ENCODE peak calls at places on chromosomes 16 and 17, in four cellular contexts. R, A, S and T are unnamed samples. For H3K4me1, the result is how much of the 10 kb centered on the place peaks cover.

GRCh38 chr17:80063815-80064585 is 27.6 kb downstream of the CCDC40 start:
- DNase-seq in A (peak), R (peak), S (peak), T (peak)

GRCh38 chr16:17446661-17447060 is 24.1 kb downstream of the XYLT1 start:
- DNase-seq in R (no peak), A (no peak), S (no peak), T (no peak)

GRCh38 chr17:75605790-75606189 is 18.2 kb downstream of the MYO15B start:
- DNase-seq in S (no peak), A (no peak), R (no peak), T (no peak)

GRCh38 chr16:3722508-3722907 is 5.2 kb upstream of the TRAP1 start:
- DNase-seq in S (no peak), R (no peak), A (no peak), T (no peak)

GRCh38 chr16:89845417-89845816 is 17.1 kb downstream of the SPIRE2 start:
- DNase-seq in S (no peak), A (no peak), R (no peak), T (no peak)

GRCh38 chr16:22318690-22319358 is 21.6 kb downstream of the POLR3E start:
- DNase-seq in R (peak), A (peak), S (peak), T (peak)

GRCh38 chr16:70419384-70420327 is 19.2 kb downstream of the ST3GAL2 start:
- DNase-seq in A (no peak), S (no peak), R (no peak), T (no peak)

GRCh38 chr17:18371455-18371854 is 6.1 kb upstream of the EVPLL start:
- DNase-seq in R (no peak), A (no peak), S (no peak), T (no peak)

GRCh38 chr16:25176136-25176535 is 40.6 kb upstream of the AQP8 start:
- DNase-seq in A (no peak), S (no peak), R (no peak), T (no peak)

GRCh38 chr17:76152580-76152979 is 11.5 kb upstream of the FOXJ1 start:
- DNase-seq in S (no peak), R (no peak), A (no peak), T (no peak)

GRCh38 chr16:75496546-75496945 is 1.3 kb upstream of the CHST6 start:
- DNase-seq in R (no peak), A (no peak), S (no peak), T (no peak)

GRCh38 chr16:88356727-88357199 is 26.0 kb upstream of the ZNF469 start:
- DNase-seq in S (no peak), A (no peak), R (no peak), T (no peak)

GRCh38 chr17:27293359-27293897 is 486 bp upstream of the WSB1 start:
- DNase-seq in S (peak), A (no peak), R (no peak), T (no peak)

GRCh38 chr16:50603206-50604064 is 55.2 kb downstream of the NKD1 start:
- DNase-seq in R (no peak), A (no peak), S (no peak), T (no peak)

GRCh38 chr17:80431246-80432195 is 16.6 kb downstream of the ENDOV start:
- DNase-seq in R (no peak), A (no peak), S (no peak), T (no peak)

GRCh38 chr16:10571354-10571753 is 9.0 kb downstream of the EMP2 start:
- DNase-seq in S (no peak), R (no peak), A (no peak), T (no peak)

GRCh38 chr16:67964477-67965131 is 3.8 kb downstream of the SLC12A4 start:
- DNase-seq in S (no peak), R (no peak), A (no peak), T (no peak)

GRCh38 chr17:77385750-77386501 is 245.2 kb downstream of the SEC14L1 start:
- DNase-seq in A (no peak), S (peak), R (no peak), T (no peak)

GRCh38 chr17:79622776-79623175 is 11.9 kb upstream of the RBFOX3 start:
- DNase-seq in R (no peak), S (no peak), A (no peak), T (no peak)

GRCh38 chr17:81641825-81642489 is 5.0 kb downstream of the TSPAN10 start:
- DNase-seq in S (no peak), A (peak), R (peak), T (no peak)

GRCh38 chr16:81521141-81521626 is 76.6 kb downstream of the CMIP start:
- DNase-seq in R (no peak), A (no peak), S (peak), T (no peak)

GRCh38 chr17:39623356-39623950 is 3.3 kb upstream of the PPP1R1B start:
- DNase-seq in S (peak), R (peak), A (peak), T (peak)

DNA sequence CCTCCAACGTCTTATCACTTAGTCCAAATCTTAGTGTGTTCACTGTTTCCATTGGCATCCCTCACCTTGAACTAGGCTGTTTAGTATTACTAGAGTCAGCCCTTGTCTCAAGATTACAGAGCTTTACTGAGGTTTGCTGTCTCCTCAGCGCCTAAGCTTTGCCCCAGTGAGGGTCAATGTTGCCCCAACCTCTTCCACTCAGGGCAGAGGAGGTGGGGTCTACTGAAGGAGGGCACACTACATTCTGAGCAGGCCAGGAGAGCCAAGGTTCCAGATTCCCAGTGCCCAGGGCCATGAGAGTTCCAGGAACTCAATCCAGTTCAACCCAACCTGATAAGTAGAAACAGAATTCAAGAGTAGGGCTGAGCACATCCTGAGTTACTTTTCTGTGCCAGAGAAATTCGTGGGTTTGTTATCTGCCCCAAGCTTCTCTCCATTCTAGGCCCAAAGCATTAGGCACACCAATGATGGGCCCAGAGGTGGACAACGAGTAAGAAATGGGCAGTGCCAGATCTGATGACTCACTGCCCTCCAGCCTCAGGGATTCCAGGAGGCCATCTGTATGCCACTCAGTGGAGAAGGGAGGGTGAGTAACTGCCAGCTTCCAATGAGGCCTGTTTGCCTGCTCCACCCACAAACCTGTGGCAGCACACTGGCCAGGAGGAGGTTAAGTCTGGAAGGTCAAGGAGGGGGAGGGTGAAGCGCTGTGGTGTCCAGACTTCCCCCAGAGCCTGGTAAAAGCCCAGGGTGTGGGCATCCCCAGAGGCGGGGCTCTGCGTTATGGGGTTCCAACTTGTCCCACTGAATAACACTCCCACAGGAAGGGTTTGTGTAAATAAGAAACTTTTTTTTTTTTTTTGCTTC is 8.2 kb downstream of the TUBG2 start:
- DNase-seq in A (peak), R (peak), S (no peak), T (peak)
- H3K4me1 ChIP-seq in A (under half), R (under half), S (under half), T (under half)

DNA sequence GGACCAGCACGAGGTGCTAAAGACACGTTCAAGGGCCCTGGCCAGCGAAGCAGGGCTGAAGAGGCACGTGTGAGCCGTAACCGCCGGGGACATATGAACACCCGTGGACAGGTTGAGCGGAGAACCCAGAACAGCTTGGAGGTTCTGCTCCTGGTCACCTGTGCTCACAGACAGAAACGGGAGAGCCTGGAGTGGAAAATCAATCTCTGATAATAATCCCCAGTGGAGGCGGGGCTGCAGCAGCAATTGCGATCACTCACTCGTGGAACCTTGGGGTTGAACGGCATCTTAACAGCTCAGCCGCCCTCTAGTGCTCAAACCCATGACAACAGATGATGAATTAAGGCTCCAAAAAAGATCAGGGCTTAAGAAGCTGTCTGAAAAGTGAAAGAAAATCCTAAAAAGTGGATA is 25.6 kb downstream of the WIPI1 start:
- DNase-seq in A (peak), S (peak), R (peak), T (peak)
- TF ChIP-seq SMC3 in A (peak), S (peak), R (peak), T (peak)

GRCh38 chr17:55281592-55282378 is 17.0 kb downstream of the HLF start:
- DNase-seq in S (no peak), R (no peak), A (no peak), T (no peak)

GRCh38 chr17:55283256-55283965 is 18.7 kb downstream of the HLF start:
- DNase-seq in R (no peak), A (no peak), S (no peak), T (peak)

GRCh38 chr17:55279788-55280579 is 15.2 kb downstream of the HLF start:
- DNase-seq in R (no peak), A (no peak), S (no peak), T (no peak)

GRCh38 chr17:55284001-55284884 is 19.5 kb downstream of the HLF start:
- DNase-seq in A (no peak), S (no peak), R (no peak), T (peak)

GRCh38 chr17:55282379-55282702 is 17.6 kb downstream of the HLF start:
- DNase-seq in S (no peak), R (no peak), A (no peak), T (no peak)
- H3K4me1 ChIP-seq in S (under half), R (under half), A (half or more), T (half or more)

GRCh38 chr17:58789160-58789559 is 33.5 kb downstream of the PPM1E start:
- DNase-seq in A (no peak), S (no peak), R (no peak), T (no peak)
- TF ChIP-seq SMC3 in A (no peak), S (no peak), R (no peak), T (no peak)

DNA sequence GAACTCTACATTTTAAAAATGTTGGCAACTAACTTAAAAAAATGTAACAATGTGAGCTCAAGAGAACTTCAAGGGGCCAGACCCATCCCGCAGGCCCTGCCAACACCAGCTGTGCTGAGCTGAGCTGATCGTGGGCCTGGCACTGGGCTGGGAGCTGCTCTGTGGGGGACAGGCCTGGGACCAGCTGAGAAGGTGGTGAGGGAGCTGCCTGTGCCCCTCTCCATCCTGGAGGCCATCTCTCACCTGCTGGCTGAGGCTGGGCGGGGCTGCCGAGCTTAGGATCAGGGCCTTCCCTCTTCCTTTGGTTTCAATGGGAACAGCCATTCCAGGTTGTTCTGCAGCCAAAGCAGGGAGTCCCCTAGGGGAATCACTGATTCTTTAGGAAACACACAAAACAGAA is 58.2 kb downstream of the IL21R start:
- DNase-seq in A (no peak), S (no peak), R (no peak), T (no peak)
- H3K4me1 ChIP-seq in A (under half), S (under half), R (under half), T (under half)

GRCh38 chr17:28957277-28957991 is 6.1 kb upstream of the PHF12 start:
- DNase-seq in S (no peak), R (no peak), A (no peak), T (no peak)
- TF ChIP-seq SMC3 in S (no peak), R (no peak), A (no peak), T (no peak)

DNA sequence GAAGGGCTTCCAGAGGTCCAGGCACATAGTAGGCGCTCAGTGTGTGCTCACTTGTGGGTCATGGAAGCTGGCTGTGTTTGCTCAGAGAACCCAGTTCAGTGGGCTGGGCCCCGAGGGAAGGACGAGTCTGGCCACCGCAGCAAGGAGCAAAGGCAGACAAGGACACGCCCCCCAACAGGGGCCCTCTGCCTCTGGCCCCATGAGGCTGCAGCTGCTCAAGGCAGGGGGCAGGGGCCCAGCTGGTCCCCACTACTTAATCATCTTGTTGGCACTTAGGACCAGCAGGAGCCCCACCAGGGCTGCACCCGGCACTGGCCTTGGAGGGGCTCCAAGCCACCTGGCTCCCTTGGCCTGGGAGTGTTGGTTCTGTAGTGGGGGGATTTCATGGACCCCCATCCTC is 16.1 kb downstream of the KCNJ12 start:
- DNase-seq in R (no peak), S (no peak), A (no peak), T (no peak)
- H3K4me1 ChIP-seq in R (under half), S (under half), A (under half), T (under half)

GRCh38 chr16:15031179-15031578 is 24.7 kb downstream of the NTAN1 start:
- DNase-seq in R (no peak), S (no peak), A (no peak), T (no peak)
- TF ChIP-seq SMC3 in R (no peak), S (no peak), A (no peak), T (no peak)

GRCh38 chr16:638836-639235 is 2.7 kb upstream of the METTL26 start:
- DNase-seq in S (no peak), A (no peak), R (no peak), T (no peak)

GRCh38 chr16:635573-636205 is 416 bp downstream of the METTL26 start:
- DNase-seq in S (peak), A (no peak), R (no peak), T (no peak)

GRCh38 chr16:636206-637080 is at the start of gene METTL26:
- DNase-seq in S (peak), R (peak), A (peak), T (peak)

GRCh38 chr16:637081-638018 is 1.2 kb upstream of the METTL26 start:
- DNase-seq in R (peak), A (peak), S (peak), T (peak)

DNA sequence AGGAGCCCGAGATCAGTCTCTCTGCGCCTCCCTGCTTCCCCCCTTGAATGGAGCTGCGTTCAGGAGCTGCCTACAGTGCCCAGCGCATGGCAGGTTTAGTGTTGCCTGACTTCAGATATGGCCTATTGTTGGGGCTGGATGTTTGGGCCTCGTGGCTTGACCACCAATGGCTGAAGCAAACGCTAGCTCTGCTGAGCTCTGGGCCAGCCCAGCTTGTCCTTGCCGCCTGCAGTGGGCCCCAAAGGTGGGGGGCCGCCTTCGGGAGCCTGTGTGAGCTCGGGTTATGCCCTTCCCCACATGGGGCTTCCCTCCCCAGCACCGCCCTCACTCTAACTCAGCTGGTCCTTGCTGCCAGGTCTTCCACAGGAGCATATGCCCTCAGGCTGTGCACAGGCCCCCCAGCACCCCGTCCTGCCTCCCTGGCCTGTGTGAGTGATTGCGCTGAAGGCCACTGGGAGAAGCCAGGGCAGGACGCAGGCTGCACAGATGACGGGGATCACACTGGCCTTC is 2.0 kb upstream of the METTL26 start:
- DNase-seq in A (no peak), S (no peak), R (no peak), T (no peak)
- H3K4me1 ChIP-seq in A (under half), S (under half), R (under half), T (under half)